ENCODE peak calls at places on chromosomes 7 and 10, in five cellular contexts. One of them, this sample, is unnamed.

GRCh38 chr7:115340828-115341227 is 418.9 kb downstream of the MDFIC start:
- DNase-seq in breast epithelium: no peak
- DNase-seq in spleen: no peak
- DNase-seq in brain microvascular endothelial cell: peak
- DNase-seq in body of pancreas: no peak
- DNase-seq in this sample: peak

GRCh38 chr7:73822319-73823173 is 8.2 kb upstream of the CLDN4 start:
- DNase-seq in breast epithelium: peak
- DNase-seq in spleen: peak
- DNase-seq in brain microvascular endothelial cell: peak
- DNase-seq in body of pancreas: peak
- DNase-seq in this sample: peak

GRCh38 chr7:10940748-10941358 is 32.8 kb upstream of the PHF14 start:
- DNase-seq in breast epithelium: no peak
- DNase-seq in spleen: no peak
- DNase-seq in brain microvascular endothelial cell: no peak
- DNase-seq in body of pancreas: peak
- DNase-seq in this sample: peak

GRCh38 chr10:88346151-88346977 is 236.8 kb downstream of the RNLS start:
- DNase-seq in breast epithelium: no peak
- DNase-seq in spleen: no peak
- DNase-seq in brain microvascular endothelial cell: peak
- DNase-seq in body of pancreas: no peak
- DNase-seq in this sample: no peak

GRCh38 chr7:91567111-91568012 is 303.1 kb downstream of the FZD1 start:
- DNase-seq in breast epithelium: no peak
- DNase-seq in spleen: no peak
- DNase-seq in brain microvascular endothelial cell: no peak
- DNase-seq in body of pancreas: no peak
- DNase-seq in this sample: no peak

GRCh38 chr7:46390042-46390441 is 469.0 kb upstream of the IGFBP3 start:
- DNase-seq in breast epithelium: no peak
- DNase-seq in spleen: no peak
- DNase-seq in brain microvascular endothelial cell: peak
- DNase-seq in body of pancreas: no peak
- DNase-seq in this sample: no peak

GRCh38 chr7:3552499-3552898 is 251.4 kb downstream of the SDK1 start:
- DNase-seq in breast epithelium: no peak
- DNase-seq in spleen: no peak
- DNase-seq in brain microvascular endothelial cell: no peak
- DNase-seq in body of pancreas: no peak
- DNase-seq in this sample: peak

GRCh38 chr10:110733256-110733952 is 89.3 kb downstream of the RBM20 start:
- DNase-seq in breast epithelium: no peak
- DNase-seq in spleen: no peak
- DNase-seq in brain microvascular endothelial cell: peak
- DNase-seq in body of pancreas: peak
- DNase-seq in this sample: no peak

GRCh38 chr7:47153076-47153475 is 428.8 kb downstream of the TNS3 start:
- DNase-seq in breast epithelium: no peak
- DNase-seq in spleen: no peak
- DNase-seq in brain microvascular endothelial cell: peak
- DNase-seq in body of pancreas: peak
- DNase-seq in this sample: peak

GRCh38 chr10:77086081-77086480 is 551.5 kb downstream of the KCNMA1 start:
- DNase-seq in breast epithelium: no peak
- DNase-seq in spleen: no peak
- DNase-seq in brain microvascular endothelial cell: no peak
- DNase-seq in body of pancreas: no peak
- DNase-seq in this sample: peak

GRCh38 chr7:156380261-156380660 is 260.3 kb upstream of the RNF32 start:
- DNase-seq in breast epithelium: no peak
- DNase-seq in spleen: no peak
- DNase-seq in brain microvascular endothelial cell: no peak
- DNase-seq in body of pancreas: peak
- DNase-seq in this sample: no peak

GRCh38 chr7:95599069-95599468 is 2.8 kb upstream of the PDK4 start:
- DNase-seq in breast epithelium: no peak
- DNase-seq in spleen: no peak
- DNase-seq in brain microvascular endothelial cell: no peak
- DNase-seq in body of pancreas: no peak
- DNase-seq in this sample: no peak

GRCh38 chr7:86911703-86912102 is 147.8 kb downstream of the ELAPOR2 start:
- DNase-seq in breast epithelium: no peak
- DNase-seq in spleen: no peak
- DNase-seq in brain microvascular endothelial cell: no peak
- DNase-seq in body of pancreas: no peak
- DNase-seq in this sample: peak

GRCh38 chr10:125056161-125057132 is 103.9 kb downstream of the CTBP2 start:
- DNase-seq in breast epithelium: no peak
- DNase-seq in spleen: peak
- DNase-seq in brain microvascular endothelial cell: no peak
- DNase-seq in body of pancreas: no peak
- DNase-seq in this sample: peak

GRCh38 chr10:73991846-73992245 is 6.1 kb upstream of the VCL start:
- DNase-seq in breast epithelium: no peak
- DNase-seq in spleen: peak
- DNase-seq in brain microvascular endothelial cell: no peak
- DNase-seq in body of pancreas: no peak
- DNase-seq in this sample: no peak

GRCh38 chr7:4715385-4715770 is 33.3 kb downstream of the FOXK1 start:
- DNase-seq in breast epithelium: no peak
- DNase-seq in spleen: peak
- DNase-seq in brain microvascular endothelial cell: peak
- DNase-seq in body of pancreas: peak
- DNase-seq in this sample: peak

GRCh38 chr10:6920072-6921019 is 340.3 kb upstream of the PRKCQ start:
- DNase-seq in breast epithelium: peak
- DNase-seq in spleen: peak
- DNase-seq in brain microvascular endothelial cell: peak
- DNase-seq in body of pancreas: peak
- DNase-seq in this sample: peak
- TF ChIP-seq CTCF in breast epithelium: no peak
- TF ChIP-seq CTCF in spleen: peak
- TF ChIP-seq CTCF in brain microvascular endothelial cell: peak
- TF ChIP-seq CTCF in body of pancreas: peak
- TF ChIP-seq CTCF in this sample: peak

GRCh38 chr7:2104716-2105115 is 128.0 kb downstream of the MAD1L1 start:
- DNase-seq in breast epithelium: no peak
- DNase-seq in spleen: no peak
- DNase-seq in brain microvascular endothelial cell: no peak
- DNase-seq in body of pancreas: no peak
- DNase-seq in this sample: no peak
- H3K4me3 ChIP-seq in breast epithelium: no peak
- H3K4me3 ChIP-seq in spleen: no peak
- H3K4me3 ChIP-seq in brain microvascular endothelial cell: no peak
- H3K4me3 ChIP-seq in body of pancreas: no peak
- H3K4me3 ChIP-seq in this sample: no peak

GRCh38 chr10:69826789-69827532 is 25.3 kb downstream of the COL13A1 start:
- DNase-seq in breast epithelium: no peak
- DNase-seq in spleen: no peak
- DNase-seq in brain microvascular endothelial cell: no peak
- DNase-seq in body of pancreas: no peak
- DNase-seq in this sample: no peak
- TF ChIP-seq CTCF in breast epithelium: no peak
- TF ChIP-seq CTCF in spleen: no peak
- TF ChIP-seq CTCF in brain microvascular endothelial cell: peak
- TF ChIP-seq CTCF in body of pancreas: no peak
- TF ChIP-seq CTCF in this sample: no peak

DNA sequence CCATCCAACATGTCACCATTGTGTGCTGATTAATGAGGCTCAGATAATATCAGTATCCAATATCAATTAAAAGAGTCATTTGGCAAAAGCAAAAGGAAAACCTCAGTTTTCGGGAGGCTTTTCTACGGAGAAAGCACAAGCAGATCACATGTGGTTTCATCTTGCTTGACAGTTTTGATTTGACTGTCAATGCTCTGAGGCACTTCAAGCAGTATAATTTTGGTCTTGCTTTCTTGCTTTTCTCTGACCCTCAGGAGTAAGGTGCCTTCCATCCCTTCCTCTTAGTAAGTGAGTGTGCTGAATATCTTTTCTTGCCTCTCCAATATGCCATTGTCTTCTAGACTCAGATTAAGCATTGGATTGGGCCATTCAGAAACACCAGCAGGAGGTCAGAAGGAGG is 115.5 kb upstream of the CALCR start:
- DNase-seq in breast epithelium: no peak
- DNase-seq in spleen: no peak
- DNase-seq in brain microvascular endothelial cell: no peak
- DNase-seq in body of pancreas: no peak
- DNase-seq in this sample: no peak
- H3K4me3 ChIP-seq in breast epithelium: no peak
- H3K4me3 ChIP-seq in spleen: no peak
- H3K4me3 ChIP-seq in brain microvascular endothelial cell: no peak
- H3K4me3 ChIP-seq in body of pancreas: no peak
- H3K4me3 ChIP-seq in this sample: no peak

DNA sequence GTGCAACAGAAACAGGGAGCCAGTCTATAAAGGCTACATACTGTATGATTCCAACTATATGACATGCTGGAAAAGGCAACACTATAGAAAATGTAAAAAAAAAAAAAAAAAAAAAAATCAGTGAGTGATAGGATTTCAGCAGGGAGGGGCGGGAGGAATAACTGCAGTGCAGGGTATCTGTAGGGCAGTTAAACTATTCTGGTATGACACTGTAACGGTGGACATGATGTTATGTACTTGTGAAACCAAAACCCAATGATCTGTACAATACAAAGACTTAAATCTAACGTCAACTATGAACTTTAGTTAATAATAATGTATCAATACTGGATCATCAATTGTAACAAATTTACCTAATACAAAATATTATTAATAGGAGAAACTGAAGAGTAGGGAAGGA is 14.3 kb downstream of the WASL start:
- DNase-seq in breast epithelium: no peak
- DNase-seq in spleen: no peak
- DNase-seq in brain microvascular endothelial cell: no peak
- DNase-seq in body of pancreas: no peak
- DNase-seq in this sample: no peak
- TF ChIP-seq CTCF in breast epithelium: no peak
- TF ChIP-seq CTCF in spleen: no peak
- TF ChIP-seq CTCF in brain microvascular endothelial cell: no peak
- TF ChIP-seq CTCF in body of pancreas: no peak
- TF ChIP-seq CTCF in this sample: no peak

DNA sequence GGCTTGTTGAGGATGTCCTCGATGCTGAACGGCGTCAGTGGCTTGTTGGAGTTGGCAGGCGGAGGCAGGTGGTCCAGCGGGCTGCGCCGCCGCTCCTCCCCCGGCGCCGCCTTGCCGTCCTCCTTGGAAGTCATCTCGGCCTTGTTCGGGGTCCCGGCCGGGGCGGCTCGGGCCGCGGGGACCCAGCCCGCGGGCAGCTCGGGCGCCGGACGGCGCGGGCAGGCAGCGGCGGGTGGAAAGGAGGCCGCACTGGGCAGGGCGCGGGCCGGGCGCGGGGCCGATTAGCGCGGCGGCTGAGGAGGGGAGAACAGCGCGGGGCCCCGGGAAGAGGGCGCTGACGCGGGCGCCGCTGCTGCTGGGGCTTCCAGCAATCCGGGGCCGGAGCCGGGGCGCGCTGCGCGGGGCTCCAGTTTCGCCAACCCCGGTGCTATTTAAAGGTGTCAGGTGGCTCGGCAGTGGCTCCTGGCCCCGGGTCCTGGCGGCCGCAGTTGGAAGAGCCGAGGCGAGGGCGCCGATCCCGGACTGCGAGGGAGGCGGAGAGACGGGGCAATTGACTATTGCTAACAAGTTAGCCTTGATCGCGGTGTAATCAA is 485 bp downstream of the LBX1 start:
- DNase-seq in breast epithelium: no peak
- DNase-seq in spleen: no peak
- DNase-seq in brain microvascular endothelial cell: no peak
- DNase-seq in body of pancreas: no peak
- DNase-seq in this sample: no peak
- H3K4me3 ChIP-seq in breast epithelium: peak
- H3K4me3 ChIP-seq in spleen: peak
- H3K4me3 ChIP-seq in brain microvascular endothelial cell: no peak
- H3K4me3 ChIP-seq in body of pancreas: no peak
- H3K4me3 ChIP-seq in this sample: no peak